ENCODE peak calls at places on chromosome 5, in six cellular contexts. One of them, this sample, is unnamed.

GRCh38 chr5:6803981-6804550 is 90.8 kb downstream of the TENT4A start:
- ATAC-seq in upper lobe of left lung: no peak
- ATAC-seq in A549: no peak
- ATAC-seq in HepG2: no peak
- ATAC-seq in K562: no peak
- ATAC-seq in GM12878: no peak
- ATAC-seq in this sample: no peak

GRCh38 chr5:66882592-66883227 is 286.5 kb downstream of the MAST4 start:
- ATAC-seq in upper lobe of left lung: no peak
- ATAC-seq in A549: peak; percentile 90
- ATAC-seq in HepG2: no peak
- ATAC-seq in K562: no peak
- ATAC-seq in GM12878: peak; percentile 40
- ATAC-seq in this sample: no peak

GRCh38 chr5:147578228-147579024 is 68.6 kb upstream of the DPYSL3 start:
- ATAC-seq in upper lobe of left lung: peak; percentile 78
- ATAC-seq in A549: peak; percentile 78
- ATAC-seq in HepG2: peak; percentile 64
- ATAC-seq in K562: no peak
- ATAC-seq in GM12878: peak; percentile 22
- ATAC-seq in this sample: no peak

GRCh38 chr5:72847989-72848473 is 31.6 kb downstream of the TNPO1 start:
- ATAC-seq in upper lobe of left lung: peak; percentile 98
- ATAC-seq in A549: peak; percentile 88
- ATAC-seq in HepG2: peak; percentile 93
- ATAC-seq in K562: peak; percentile 89
- ATAC-seq in GM12878: peak; percentile 89
- ATAC-seq in this sample: peak; percentile 94

GRCh38 chr5:134077926-134078580 is 36.4 kb upstream of the TCF7 start:
- ATAC-seq in upper lobe of left lung: peak; percentile 20
- ATAC-seq in A549: peak; percentile 38
- ATAC-seq in HepG2: peak; percentile 77
- ATAC-seq in K562: no peak
- ATAC-seq in GM12878: peak; percentile 25
- ATAC-seq in this sample: no peak

GRCh38 chr5:156584856-156585255 is 257.9 kb downstream of the SGCD start:
- ATAC-seq in upper lobe of left lung: peak; percentile 47
- ATAC-seq in A549: no peak
- ATAC-seq in HepG2: no peak
- ATAC-seq in K562: no peak
- ATAC-seq in GM12878: no peak
- ATAC-seq in this sample: peak; percentile 55

GRCh38 chr5:154761062-154761740 is 6.0 kb downstream of the LARP1 start:
- ATAC-seq in upper lobe of left lung: no peak
- ATAC-seq in A549: no peak
- ATAC-seq in HepG2: no peak
- ATAC-seq in K562: no peak
- ATAC-seq in GM12878: peak; percentile 61
- ATAC-seq in this sample: no peak

GRCh38 chr5:14168139-14168792 is 25.1 kb downstream of the TRIO start:
- ATAC-seq in upper lobe of left lung: peak; percentile 34
- ATAC-seq in A549: no peak
- ATAC-seq in HepG2: peak; percentile 63
- ATAC-seq in K562: no peak
- ATAC-seq in GM12878: peak; percentile 63
- ATAC-seq in this sample: no peak

GRCh38 chr5:87195104-87195581 is 72.5 kb upstream of the RASA1 start:
- ATAC-seq in upper lobe of left lung: peak; percentile 46
- ATAC-seq in A549: no peak
- ATAC-seq in HepG2: no peak
- ATAC-seq in K562: no peak
- ATAC-seq in GM12878: peak; percentile 73
- ATAC-seq in this sample: no peak

GRCh38 chr5:172749881-172750608 is 20.9 kb downstream of the DUSP1 start:
- ATAC-seq in upper lobe of left lung: no peak
- ATAC-seq in A549: no peak
- ATAC-seq in HepG2: no peak
- ATAC-seq in K562: no peak
- ATAC-seq in GM12878: no peak
- ATAC-seq in this sample: peak; percentile 65

GRCh38 chr5:91645347-91645746 is 262.2 kb upstream of the ARRDC3 start:
- ATAC-seq in upper lobe of left lung: no peak
- ATAC-seq in A549: no peak
- ATAC-seq in HepG2: no peak
- ATAC-seq in K562: no peak
- ATAC-seq in GM12878: no peak
- ATAC-seq in this sample: no peak

GRCh38 chr5:82719368-82719767 is 357.8 kb downstream of the TMEM167A start:
- ATAC-seq in upper lobe of left lung: peak; percentile 81
- ATAC-seq in A549: no peak
- ATAC-seq in HepG2: no peak
- ATAC-seq in K562: no peak
- ATAC-seq in GM12878: peak; percentile 90
- ATAC-seq in this sample: no peak

GRCh38 chr5:138725885-138726457 is 27.3 kb upstream of the CTNNA1 start:
- ATAC-seq in upper lobe of left lung: peak; percentile 49
- ATAC-seq in A549: peak; percentile 15
- ATAC-seq in HepG2: peak; percentile 90
- ATAC-seq in K562: peak; percentile 60
- ATAC-seq in GM12878: peak; percentile 12
- ATAC-seq in this sample: peak; percentile 61

GRCh38 chr5:54249210-54250028 is 61.0 kb downstream of the ARL15 start:
- ATAC-seq in upper lobe of left lung: peak; percentile 51
- ATAC-seq in A549: no peak
- ATAC-seq in HepG2: no peak
- ATAC-seq in K562: peak; percentile 66
- ATAC-seq in GM12878: peak; percentile 85
- ATAC-seq in this sample: no peak

GRCh38 chr5:53578854-53579253 is 18.4 kb downstream of the NDUFS4 start:
- ATAC-seq in upper lobe of left lung: no peak
- ATAC-seq in A549: no peak
- ATAC-seq in HepG2: no peak
- ATAC-seq in K562: no peak
- ATAC-seq in GM12878: no peak
- ATAC-seq in this sample: no peak

GRCh38 chr5:101424530-101425175 is 521.6 kb upstream of the ST8SIA4 start:
- ATAC-seq in upper lobe of left lung: peak; percentile 60
- ATAC-seq in A549: no peak
- ATAC-seq in HepG2: no peak
- ATAC-seq in K562: no peak
- ATAC-seq in GM12878: no peak
- ATAC-seq in this sample: no peak

GRCh38 chr5:92678576-92679105 is 902.4 kb downstream of the NR2F1-AS1 start:
- ATAC-seq in upper lobe of left lung: no peak
- ATAC-seq in A549: peak; percentile 84
- ATAC-seq in HepG2: peak; percentile 75
- ATAC-seq in K562: no peak
- ATAC-seq in GM12878: no peak
- ATAC-seq in this sample: no peak

GRCh38 chr5:112077180-112077579 is 320.2 kb upstream of the NREP start:
- ATAC-seq in upper lobe of left lung: no peak
- ATAC-seq in A549: no peak
- ATAC-seq in HepG2: no peak
- ATAC-seq in K562: no peak
- ATAC-seq in GM12878: peak; percentile 81
- ATAC-seq in this sample: no peak

GRCh38 chr5:3590967-3591900 is 4.4 kb upstream of the IRX1 start:
- ATAC-seq in upper lobe of left lung: peak; percentile 25
- ATAC-seq in A549: no peak
- ATAC-seq in HepG2: no peak
- ATAC-seq in K562: peak; percentile 38
- ATAC-seq in GM12878: no peak
- ATAC-seq in this sample: peak; percentile 27

GRCh38 chr5:59152701-59153245 is 569.9 kb downstream of the RAB3C start:
- ATAC-seq in upper lobe of left lung: no peak
- ATAC-seq in A549: peak; percentile 11
- ATAC-seq in HepG2: no peak
- ATAC-seq in K562: no peak
- ATAC-seq in GM12878: peak; percentile 29
- ATAC-seq in this sample: no peak

GRCh38 chr5:96807099-96807654 is 568 bp downstream of the ERAP1 start:
- ATAC-seq in upper lobe of left lung: peak; percentile 87
- ATAC-seq in A549: peak; percentile 76
- ATAC-seq in HepG2: peak; percentile 77
- ATAC-seq in K562: peak; percentile 70
- ATAC-seq in GM12878: peak; percentile 65
- ATAC-seq in this sample: peak; percentile 75

GRCh38 chr5:73859696-73860095 is 233.7 kb downstream of the ARHGEF28 start:
- ATAC-seq in upper lobe of left lung: peak; percentile 77
- ATAC-seq in A549: no peak
- ATAC-seq in HepG2: no peak
- ATAC-seq in K562: no peak
- ATAC-seq in GM12878: peak; percentile 54
- ATAC-seq in this sample: no peak

GRCh38 chr5:139210585-139210984 is 12.4 kb upstream of the SIL1 start:
- ATAC-seq in upper lobe of left lung: no peak
- ATAC-seq in A549: no peak
- ATAC-seq in HepG2: no peak
- ATAC-seq in K562: no peak
- ATAC-seq in GM12878: no peak
- ATAC-seq in this sample: no peak

GRCh38 chr5:54701179-54701578 is 183.6 kb downstream of the SNX18 start:
- ATAC-seq in upper lobe of left lung: peak; percentile 63
- ATAC-seq in A549: peak; percentile 76
- ATAC-seq in HepG2: no peak
- ATAC-seq in K562: no peak
- ATAC-seq in GM12878: no peak
- ATAC-seq in this sample: peak; percentile 81

GRCh38 chr5:143749581-143750204 is 62.3 kb upstream of the HMHB1 start:
- ATAC-seq in upper lobe of left lung: no peak
- ATAC-seq in A549: no peak
- ATAC-seq in HepG2: no peak
- ATAC-seq in K562: no peak
- ATAC-seq in GM12878: no peak
- ATAC-seq in this sample: no peak

GRCh38 chr5:77776606-77777206 is 567 bp upstream of the TBCA start:
- ATAC-seq in upper lobe of left lung: no peak
- ATAC-seq in A549: no peak
- ATAC-seq in HepG2: no peak
- ATAC-seq in K562: no peak
- ATAC-seq in GM12878: no peak
- ATAC-seq in this sample: no peak
- TF ChIP-seq EP300 in upper lobe of left lung: no peak
- TF ChIP-seq EP300 in A549: no peak
- TF ChIP-seq EP300 in HepG2: no peak
- TF ChIP-seq EP300 in K562: peak; percentile 32
- TF ChIP-seq EP300 in GM12878: no peak
- TF ChIP-seq EP300 in this sample: no peak

GRCh38 chr5:99763021-99763814 is 772.0 kb upstream of the FAM174A start:
- ATAC-seq in upper lobe of left lung: no peak
- ATAC-seq in A549: no peak
- ATAC-seq in HepG2: no peak
- ATAC-seq in K562: no peak
- ATAC-seq in GM12878: no peak
- ATAC-seq in this sample: no peak
- H3K4me1 ChIP-seq in upper lobe of left lung: no peaks in the 10 kb centered on the region
- H3K4me1 ChIP-seq in A549: no peaks in the 10 kb centered on the region
- H3K4me1 ChIP-seq in HepG2: no peaks in the 10 kb centered on the region
- H3K4me1 ChIP-seq in K562: no peaks in the 10 kb centered on the region
- H3K4me1 ChIP-seq in GM12878: no peaks in the 10 kb centered on the region
- H3K4me1 ChIP-seq in this sample: no peaks in the 10 kb centered on the region

GRCh38 chr5:80655231-80655784 is 525 bp upstream of the DHFR start:
- ATAC-seq in upper lobe of left lung: no peak
- ATAC-seq in A549: no peak
- ATAC-seq in HepG2: no peak
- ATAC-seq in K562: no peak
- ATAC-seq in GM12878: no peak
- ATAC-seq in this sample: no peak

GRCh38 chr5:80656425-80656824 is 1.6 kb upstream of the DHFR start:
- ATAC-seq in upper lobe of left lung: no peak
- ATAC-seq in A549: no peak
- ATAC-seq in HepG2: peak; percentile 10
- ATAC-seq in K562: no peak
- ATAC-seq in GM12878: no peak
- ATAC-seq in this sample: no peak

GRCh38 chr5:80653497-80653896 is 955 bp upstream of the MSH3 start:
- ATAC-seq in upper lobe of left lung: no peak
- ATAC-seq in A549: no peak
- ATAC-seq in HepG2: no peak
- ATAC-seq in K562: peak; percentile 15
- ATAC-seq in GM12878: no peak
- ATAC-seq in this sample: no peak

GRCh38 chr5:80654054-80654390 is 430 bp upstream of the MSH3 start:
- ATAC-seq in upper lobe of left lung: no peak
- ATAC-seq in A549: peak; percentile 7
- ATAC-seq in HepG2: peak; percentile 12
- ATAC-seq in K562: peak; percentile 0
- ATAC-seq in GM12878: peak; percentile 1
- ATAC-seq in this sample: no peak

DNA sequence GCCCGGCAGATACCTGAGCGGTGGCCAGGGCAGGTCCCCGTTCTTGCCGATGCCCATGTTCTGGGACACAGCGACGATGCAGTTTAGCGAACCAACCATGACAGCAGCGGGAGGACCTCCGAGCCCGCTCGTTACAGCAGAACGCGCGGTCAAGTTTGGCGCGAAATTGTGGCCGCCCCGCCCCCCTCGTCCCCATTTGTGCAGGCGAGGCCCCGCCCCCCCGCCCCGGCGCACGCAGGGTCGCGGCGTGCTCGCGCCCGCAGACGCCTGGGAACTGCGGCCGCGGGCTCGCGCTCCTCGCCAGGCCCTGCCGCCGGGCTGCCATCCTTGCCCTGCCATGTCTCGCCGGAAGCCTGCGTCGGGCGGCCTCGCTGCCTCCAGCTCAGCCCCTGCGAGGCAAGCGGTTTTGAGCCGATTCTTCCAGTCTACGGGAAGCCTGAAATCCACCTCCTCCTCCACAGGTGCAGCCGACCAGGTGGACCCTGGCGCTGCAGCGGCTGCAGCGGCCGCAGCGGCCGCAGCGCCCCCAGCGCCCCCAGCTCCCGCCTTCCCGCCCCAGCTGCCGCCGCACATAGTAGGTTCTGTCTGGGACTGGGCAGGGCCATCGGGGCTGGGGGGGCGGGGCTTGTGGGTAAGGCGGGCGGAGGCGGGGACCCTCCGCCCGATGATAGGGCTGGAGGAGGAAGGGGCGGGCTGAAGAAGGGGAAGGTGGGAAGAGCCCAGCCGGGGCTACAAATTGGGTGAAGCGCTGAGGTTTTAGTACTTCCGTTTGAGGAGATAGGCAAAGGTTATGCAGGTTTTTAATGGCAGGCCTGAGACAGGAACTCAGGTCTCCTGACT is at the start of the genes DHFR and MSH3:
- ATAC-seq in upper lobe of left lung: peak; percentile 94
- ATAC-seq in A549: peak; percentile 90
- ATAC-seq in HepG2: peak; percentile 84
- ATAC-seq in K562: peak; percentile 76
- ATAC-seq in GM12878: peak; percentile 76
- ATAC-seq in this sample: peak; percentile 68
- TF ChIP-seq EP300 in upper lobe of left lung: no peak
- TF ChIP-seq EP300 in A549: no peak
- TF ChIP-seq EP300 in HepG2: no peak
- TF ChIP-seq EP300 in K562: no peak
- TF ChIP-seq EP300 in GM12878: no peak
- TF ChIP-seq EP300 in this sample: no peak

DNA sequence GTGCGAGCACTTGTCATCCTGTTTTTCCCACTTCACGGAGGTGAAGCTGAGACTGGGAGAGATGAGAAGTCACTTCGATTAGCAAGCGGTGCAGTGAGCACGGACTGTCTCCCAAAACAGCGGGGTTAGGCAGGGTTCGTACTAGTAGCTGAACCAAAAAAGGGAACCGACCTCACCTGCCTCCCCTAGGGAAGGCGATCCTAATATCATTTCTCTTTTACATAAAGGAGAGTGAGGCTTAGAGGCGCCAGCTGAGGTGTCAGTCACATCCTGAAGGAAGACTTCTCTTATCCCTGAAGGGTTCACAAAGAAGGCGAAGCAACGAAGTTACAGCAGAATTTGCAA is 506 bp upstream of the KIAA1191 start:
- ATAC-seq in upper lobe of left lung: no peak
- ATAC-seq in A549: peak; percentile 10
- ATAC-seq in HepG2: peak; percentile 15
- ATAC-seq in K562: peak; percentile 20
- ATAC-seq in GM12878: peak; percentile 12
- ATAC-seq in this sample: no peak
- H3K4me1 ChIP-seq in upper lobe of left lung: peaks cover 27% of the 10 kb centered on the region
- H3K4me1 ChIP-seq in A549: peaks cover 15% of the 10 kb centered on the region
- H3K4me1 ChIP-seq in HepG2: peaks cover 50% of the 10 kb centered on the region
- H3K4me1 ChIP-seq in K562: peaks cover 18% of the 10 kb centered on the region
- H3K4me1 ChIP-seq in GM12878: no peaks in the 10 kb centered on the region
- H3K4me1 ChIP-seq in this sample: no peaks in the 10 kb centered on the region

This sample was measured in gastroesophageal sphincter.